ENCODE peak calls at places on chromosomes 16 and 17, in six cellular contexts. V, S, Y, O, M and B are unnamed samples.

GRCh38 chr17:63446981-63447687 is 1.0 kb upstream of the CYB561 start:
- DNase-seq in V (peak), S (no peak), Y (peak), O (no peak), M (peak), B (peak)

GRCh38 chr16:78811247-78811646 is 711.8 kb downstream of the WWOX start:
- DNase-seq in V (no peak), S (no peak), Y (no peak), O (no peak), M (no peak), B (no peak)

GRCh38 chr17:6374271-6374691 is 60.6 kb downstream of the AIPL1 start:
- DNase-seq in V (no peak), S (no peak), Y (no peak), O (no peak), M (no peak), B (no peak)

GRCh38 chr16:86910146-86910805 is 331.9 kb downstream of the FOXL1 start:
- DNase-seq in V (no peak), S (no peak), Y (no peak), O (no peak), M (no peak), B (no peak)

GRCh38 chr16:2237552-2238395 is 1.5 kb downstream of the DNASE1L2 start:
- DNase-seq in V (no peak), S (no peak), Y (no peak), O (no peak), M (peak), B (peak)

GRCh38 chr17:72416054-72416691 is 295.4 kb downstream of the SOX9 start:
- DNase-seq in V (no peak), S (no peak), Y (no peak), O (no peak), M (no peak), B (no peak)

GRCh38 chr16:55494994-55495421 is 13.9 kb upstream of the LPCAT2 start:
- DNase-seq in V (no peak), S (peak), Y (no peak), O (no peak), M (peak), B (no peak)

GRCh38 chr17:81519284-81520020 is 6.9 kb upstream of the ACTG1 start:
- DNase-seq in V (peak), S (no peak), Y (peak), O (peak), M (peak), B (no peak)

GRCh38 chr17:83061586-83061985 is 17.8 kb upstream of the METRNL start:
- DNase-seq in V (no peak), S (no peak), Y (no peak), O (no peak), M (no peak), B (no peak)

GRCh38 chr17:31788956-31789355 is 70.1 kb downstream of the COPRS start:
- DNase-seq in V (no peak), S (peak), Y (no peak), O (no peak), M (no peak), B (no peak)

GRCh38 chr16:926715-927114 is 44.1 kb downstream of the LMF1 start:
- DNase-seq in V (no peak), S (no peak), Y (no peak), O (no peak), M (no peak), B (no peak)

GRCh38 chr17:77995146-77995852 is 36.8 kb downstream of the TNRC6C start:
- DNase-seq in V (peak), S (no peak), Y (no peak), O (no peak), M (no peak), B (peak)

GRCh38 chr17:32298298-32298697 is 32.7 kb downstream of the RHBDL3 start:
- DNase-seq in V (no peak), S (no peak), Y (no peak), O (no peak), M (peak), B (peak)

GRCh38 chr17:38864636-38865398 is 5.0 kb upstream of the LASP1 start:
- DNase-seq in V (no peak), S (no peak), Y (no peak), O (no peak), M (no peak), B (no peak)